ENCODE peak calls at places on chromosome 2, in seven cellular contexts. C is kidney epithelial cell, S is uterus, Q is lower leg skin, U is A673, T is ovary, J is heart left ventricle. M is an unnamed sample.

GRCh38 chr2:169778421-169778820 is 20.2 kb upstream of the SSB start:
- DNase-seq in C (no peak), S (no peak), Q (no peak), U (no peak), T (no peak), J (no peak), M (no peak)

GRCh38 chr2:4047961-4048891 is 344.9 kb downstream of the DCDC2C start:
- DNase-seq in C (peak), S (no peak), Q (no peak), U (no peak), T (no peak), J (no peak), M (no peak)

GRCh38 chr2:171319164-171319810 is 114.5 kb downstream of the METTL8 start:
- DNase-seq in C (no peak), S (no peak), Q (no peak), U (peak), T (no peak), J (no peak), M (peak)

GRCh38 chr2:241796610-241797138 is 12.3 kb upstream of the NEU4 start:
- DNase-seq in C (no peak), S (peak), Q (peak), U (no peak), T (no peak), J (no peak), M (no peak)

GRCh38 chr2:104790901-104791495 is 62.9 kb upstream of the POU3F3 start:
- DNase-seq in C (no peak), S (no peak), Q (no peak), U (no peak), T (no peak), J (no peak), M (no peak)

GRCh38 chr2:146584316-146584715 is 1260.5 kb upstream of the ACVR2A start:
- DNase-seq in C (no peak), S (no peak), Q (no peak), U (no peak), T (no peak), J (no peak), M (no peak)

GRCh38 chr2:72117718-72118117 is 29.9 kb downstream of the CYP26B1 start:
- DNase-seq in C (no peak), S (no peak), Q (peak), U (no peak), T (no peak), J (no peak), M (no peak)

GRCh38 chr2:121532347-121532766 is 1.7 kb downstream of the RNU4ATAC start:
- DNase-seq in C (no peak), S (no peak), Q (no peak), U (peak), T (no peak), J (no peak), M (no peak)

GRCh38 chr2:240520143-240520973 is 37.4 kb downstream of the ANKMY1 start:
- DNase-seq in C (no peak), S (no peak), Q (peak), U (no peak), T (no peak), J (no peak), M (no peak)

GRCh38 chr2:177905640-177906039 is 166.9 kb downstream of the PDE11A start:
- DNase-seq in C (no peak), S (no peak), Q (no peak), U (no peak), T (no peak), J (no peak), M (no peak)
- H3K4me3 ChIP-seq in C (no peak), S (no peak), Q (no peak), U (no peak), T (no peak), J (no peak), M (no peak)

GRCh38 chr2:181574321-181574720 is 82.6 kb downstream of the CERKL start:
- DNase-seq in C (no peak), S (no peak), Q (no peak), U (peak), T (no peak), J (no peak), M (no peak)

GRCh38 chr2:181575650-181576025 is 81.3 kb downstream of the CERKL start:
- DNase-seq in C (no peak), S (no peak), Q (no peak), U (peak), T (no peak), J (no peak), M (no peak)

GRCh38 chr2:181570833-181571661 is 85.9 kb downstream of the CERKL start:
- DNase-seq in C (no peak), S (no peak), Q (no peak), U (no peak), T (no peak), J (no peak), M (no peak)

GRCh38 chr2:181575024-181575649 is 81.8 kb downstream of the CERKL start:
- DNase-seq in C (no peak), S (no peak), Q (no peak), U (peak), T (no peak), J (no peak), M (no peak)

DNA sequence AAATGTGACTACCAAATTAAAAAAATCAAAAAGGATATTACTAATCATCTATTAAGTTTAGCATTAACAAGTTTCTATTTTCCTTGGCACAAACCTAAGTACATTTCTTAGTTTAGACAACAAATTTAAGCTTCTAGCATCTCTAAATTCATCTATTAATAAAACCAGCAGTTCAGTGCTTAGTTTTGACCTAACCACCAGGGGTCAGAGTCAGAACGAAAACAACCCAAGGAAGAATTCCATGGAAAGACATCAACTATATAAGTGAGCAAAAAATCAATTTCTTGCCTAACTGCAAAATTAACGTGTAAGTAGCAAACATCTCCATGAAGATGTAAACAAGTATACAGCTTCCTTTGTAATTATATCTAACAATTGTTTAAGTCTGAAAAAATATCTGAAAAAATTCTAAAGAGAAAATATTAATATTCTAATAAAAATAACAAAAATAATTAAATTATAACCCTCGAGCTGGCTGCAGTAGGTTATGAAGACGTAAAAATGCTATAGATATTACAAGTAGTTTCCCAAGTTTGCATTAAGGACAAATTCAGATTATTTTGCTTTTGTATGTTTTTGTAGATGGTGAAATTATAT is 83.7 kb downstream of the CERKL start:
- DNase-seq in C (peak), S (no peak), Q (no peak), U (peak), T (no peak), J (no peak), M (peak)
- TF ChIP-seq CTCF in C (peak), S (no peak), Q (no peak), U (peak), T (no peak), J (no peak), M (peak)

GRCh38 chr2:101109451-101110140 is 41.6 kb downstream of the TBC1D8 start:
- DNase-seq in C (no peak), S (peak), Q (no peak), U (no peak), T (no peak), J (no peak), M (no peak)
- H3K4me3 ChIP-seq in C (no peak), S (no peak), Q (no peak), U (no peak), T (no peak), J (no peak), M (no peak)

DNA sequence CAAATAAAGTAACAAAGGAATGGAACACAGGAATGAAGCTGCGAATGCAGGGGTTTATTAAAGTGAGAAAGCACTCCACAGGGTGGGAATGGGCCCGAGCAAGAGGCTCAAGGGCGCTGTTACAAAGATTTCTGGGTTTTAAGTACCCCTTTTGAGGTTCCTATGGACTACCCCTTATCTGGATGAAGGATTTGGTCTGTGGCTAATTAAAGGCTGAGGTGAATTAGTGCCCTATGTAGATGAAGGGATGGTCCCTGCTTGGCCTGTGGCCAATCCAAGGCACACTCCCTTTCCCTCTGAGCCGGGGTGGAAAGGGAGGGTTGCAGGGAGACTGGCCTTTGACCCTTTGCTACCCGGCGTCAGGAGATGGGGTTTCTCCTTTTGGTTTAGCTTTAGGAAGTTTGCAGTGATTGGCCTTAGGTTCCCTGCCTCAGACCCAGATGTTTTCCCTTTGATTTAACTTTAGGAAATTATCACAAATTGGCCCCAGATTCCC is 47.5 kb upstream of the CNGA3 start:
- DNase-seq in C (no peak), S (no peak), Q (no peak), U (no peak), T (no peak), J (no peak), M (no peak)
- TF ChIP-seq CTCF in C (no peak), S (no peak), Q (no peak), U (no peak), T (no peak), J (no peak), M (no peak)

M was measured in AG09309.